ENCODE peak calls at places on chromosomes 7 and 10, in five cellular contexts. H is A673, P is WERI-Rb-1, O is fibroblast of villous mesenchyme, L is GM12878. B is an unnamed sample.

GRCh38 chr10:119211625-119212441 is 4.5 kb downstream of the GRK5 start:
- DNase-seq in H (no peak), P (peak; percentile 32), O (peak; percentile 84), L (no peak), B (no peak)

GRCh38 chr7:137577184-137577583 is 233.7 kb upstream of the PTN start:
- DNase-seq in H (no peak), P (no peak), O (no peak), L (no peak), B (no peak)

GRCh38 chr10:22681783-22682183 is 32.6 kb downstream of the PIP4K2A start:
- DNase-seq in H (peak; percentile 17), P (no peak), O (peak; percentile 57), L (no peak), B (peak; percentile 86)

GRCh38 chr7:101816499-101817030 is 861 bp upstream of the CUX1 start:
- DNase-seq in H (peak; percentile 52), P (peak; percentile 54), O (peak; percentile 44), L (no peak), B (peak; percentile 28)

GRCh38 chr7:54773472-54774399 is 14.7 kb upstream of the SEC61G start:
- DNase-seq in H (peak; percentile 87), P (peak; percentile 88), O (peak; percentile 83), L (no peak), B (peak; percentile 85)

GRCh38 chr7:139242741-139243281 is 11.8 kb downstream of the UBN2 start:
- DNase-seq in H (no peak), P (no peak), O (peak; percentile 65), L (no peak), B (peak; percentile 81)

GRCh38 chr10:77872151-77872946 is 54.2 kb downstream of the DLG5 start:
- DNase-seq in H (peak; percentile 33), P (no peak), O (peak; percentile 42), L (no peak), B (peak; percentile 63)

GRCh38 chr7:31875424-31875823 is 188.4 kb downstream of the PPP1R17 start:
- DNase-seq in H (peak; percentile 89), P (no peak), O (no peak), L (no peak), B (peak; percentile 10)

GRCh38 chr10:27611861-27612450 is 107.9 kb downstream of the RAB18 start:
- DNase-seq in H (no peak), P (no peak), O (no peak), L (no peak), B (no peak)

GRCh38 chr7:32474008-32474407 is 16.2 kb downstream of the LSM5 start:
- DNase-seq in H (no peak), P (no peak), O (no peak), L (no peak), B (no peak)

GRCh38 chr7:43868681-43869017 is 668 bp downstream of the MRPS24 start:
- DNase-seq in H (no peak), P (no peak), O (peak; percentile 7), L (no peak), B (no peak)

GRCh38 chr7:115183431-115184057 is 261.6 kb downstream of the MDFIC start:
- DNase-seq in H (peak; percentile 43), P (no peak), O (peak; percentile 53), L (no peak), B (no peak)

GRCh38 chr10:73206385-73206784 is 38.5 kb downstream of the FAM149B1 start:
- DNase-seq in H (no peak), P (no peak), O (no peak), L (no peak), B (no peak)

GRCh38 chr10:72563327-72563932 is 62.4 kb downstream of the MICU1 start:
- DNase-seq in H (no peak), P (no peak), O (no peak), L (peak; percentile 69), B (no peak)

GRCh38 chr7:76408121-76408560 is 1.4 kb downstream of the SSC4D start:
- DNase-seq in H (no peak), P (peak; percentile 30), O (no peak), L (no peak), B (no peak)

GRCh38 chr10:22258471-22258870 is 40.7 kb upstream of the EBLN1 start:
- DNase-seq in H (no peak), P (no peak), O (no peak), L (no peak), B (no peak)

GRCh38 chr10:96380821-96381220 is 22.0 kb upstream of the OPALIN start:
- DNase-seq in H (no peak), P (no peak), O (peak; percentile 25), L (no peak), B (peak; percentile 25)

GRCh38 chr10:74934100-74934812 is 107.9 kb downstream of the KAT6B start:
- DNase-seq in H (no peak), P (no peak), O (no peak), L (no peak), B (no peak)

GRCh38 chr10:132904169-132904813 is 38.1 kb downstream of the CFAP46 start:
- DNase-seq in H (peak; percentile 64), P (peak; percentile 72), O (peak; percentile 17), L (no peak), B (peak; percentile 34)

GRCh38 chr7:88664630-88665233 is 94.8 kb upstream of the ZNF804B start:
- DNase-seq in H (no peak), P (no peak), O (peak; percentile 3), L (no peak), B (peak; percentile 6)

GRCh38 chr10:85658518-85658917 is 708.1 kb downstream of the GRID1 start:
- DNase-seq in H (no peak), P (no peak), O (no peak), L (no peak), B (no peak)

GRCh38 chr7:47525066-47525623 is 56.8 kb downstream of the TNS3 start:
- DNase-seq in H (no peak), P (no peak), O (no peak), L (no peak), B (no peak)

GRCh38 chr10:72274213-72274729 is 547 bp downstream of the DDIT4 start:
- DNase-seq in H (no peak), P (peak; percentile 34), O (no peak), L (no peak), B (no peak)

GRCh38 chr10:3137958-3138726 is 34.4 kb downstream of the PITRM1 start:
- DNase-seq in H (no peak), P (no peak), O (no peak), L (no peak), B (no peak)

GRCh38 chr10:44774676-44775401 is 136.3 kb upstream of the TMEM72 start:
- DNase-seq in H (no peak), P (no peak), O (no peak), L (no peak), B (no peak)

GRCh38 chr10:80544316-80544953 is 6.7 kb downstream of the SH2D4B start:
- DNase-seq in H (no peak), P (no peak), O (no peak), L (no peak), B (no peak)

GRCh38 chr7:33639552-33640197 is 265.7 kb upstream of the BMPER start:
- DNase-seq in H (peak; percentile 12), P (no peak), O (peak; percentile 76), L (no peak), B (peak; percentile 82)

GRCh38 chr10:14952851-14953451 is 945 bp downstream of the DCLRE1C start:
- DNase-seq in H (no peak), P (no peak), O (no peak), L (no peak), B (no peak)

GRCh38 chr10:86217386-86218080 is 149.1 kb downstream of the GRID1 start:
- DNase-seq in H (no peak), P (no peak), O (no peak), L (no peak), B (no peak)

GRCh38 chr7:151725844-151726770 is 150.8 kb downstream of the PRKAG2 start:
- DNase-seq in H (no peak), P (peak; percentile 52), O (no peak), L (no peak), B (no peak)

GRCh38 chr7:151726875-151727578 is 149.9 kb downstream of the PRKAG2 start:
- DNase-seq in H (no peak), P (no peak), O (no peak), L (no peak), B (no peak)

GRCh38 chr7:151728746-151729145 is 148.2 kb downstream of the PRKAG2 start:
- DNase-seq in H (no peak), P (peak; percentile 28), O (no peak), L (no peak), B (no peak)

GRCh38 chr7:151728286-151728660 is 148.6 kb downstream of the PRKAG2 start:
- DNase-seq in H (no peak), P (no peak), O (no peak), L (no peak), B (no peak)

DNA sequence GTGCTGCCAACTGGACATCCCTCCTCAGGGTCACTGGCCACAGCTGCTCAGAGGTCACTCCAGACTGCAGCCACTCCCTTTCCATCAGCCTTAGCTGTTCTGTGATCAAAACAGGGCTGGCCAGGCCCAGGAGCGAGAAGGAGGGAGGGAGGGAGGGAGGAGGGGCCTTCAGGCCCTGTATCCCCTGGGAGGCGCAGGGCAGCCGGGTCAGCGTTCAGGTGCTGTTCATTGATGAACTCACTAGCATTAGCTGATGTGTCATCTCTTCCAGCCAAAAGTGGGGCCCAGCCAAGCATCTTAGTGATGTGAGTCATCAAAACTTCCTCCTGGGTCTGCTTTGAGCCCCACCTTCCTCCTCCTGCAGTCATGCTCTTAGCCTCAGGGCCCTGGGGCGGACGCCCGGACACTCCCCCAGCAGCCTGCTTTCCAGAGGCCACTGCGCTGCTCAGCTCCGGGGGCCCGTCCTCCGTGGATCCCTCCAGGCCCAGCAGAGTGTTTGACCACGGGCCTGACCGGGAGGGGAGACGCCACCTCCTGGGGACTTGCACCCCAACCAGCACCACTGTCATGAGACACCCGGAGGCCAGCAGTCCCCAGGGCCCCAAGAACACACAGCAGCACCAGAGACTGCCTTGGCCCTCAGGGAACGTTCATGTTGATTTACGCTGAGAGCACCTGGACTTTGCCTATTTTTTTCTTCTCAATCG is 149.2 kb downstream of the PRKAG2 start:
- DNase-seq in H (peak; percentile 42), P (no peak), O (peak; percentile 92), L (no peak), B (peak; percentile 97)
- TF ChIP-seq CTCF in H (no peak), P (no peak), O (peak; percentile 12), L (no peak), B (no peak)

GRCh38 chr7:97026705-97027426 is 2.2 kb upstream of the DLX5 start:
- DNase-seq in H (no peak), P (no peak), O (no peak), L (no peak), B (no peak)

GRCh38 chr7:97022451-97023306 is 2.0 kb downstream of the DLX5 start:
- DNase-seq in H (peak; percentile 44), P (no peak), O (no peak), L (no peak), B (no peak)

GRCh38 chr7:97025130-97025499 is 484 bp upstream of the DLX5 start:
- DNase-seq in H (no peak), P (no peak), O (no peak), L (no peak), B (no peak)

GRCh38 chr7:97025983-97026704 is 1.5 kb upstream of the DLX5 start:
- DNase-seq in H (no peak), P (no peak), O (no peak), L (no peak), B (no peak)

GRCh38 chr7:97024209-97025129 is at the start of gene DLX5:
- DNase-seq in H (peak; percentile 90), P (peak; percentile 77), O (peak; percentile 27), L (no peak), B (peak; percentile 41)
- H3K4me3 ChIP-seq in H (peak within 1 kb of the TSS; percentile 76), P (peak within 1 kb of the TSS; percentile 81), O (peak within 1 kb of the TSS; percentile 1), L (no peak within 1 kb of the TSS), B (peak within 1 kb of the TSS; percentile 26)

GRCh38 chr7:13879994-13880686 is 109.3 kb downstream of the ETV1 start:
- DNase-seq in H (no peak), P (no peak), O (no peak), L (no peak), B (peak; percentile 78)
- TF ChIP-seq CTCF in H (no peak), P (no peak), O (no peak), L (no peak), B (peak; percentile 5)

GRCh38 chr10:107022600-107023354 is 141.7 kb downstream of the SORCS1 start:
- DNase-seq in H (peak; percentile 45), P (no peak), O (no peak), L (no peak), B (no peak)
- H3K4me3 ChIP-seq in H (no peak overlapping the region), P (no peak overlapping the region), O (no peak overlapping the region), L (no peak overlapping the region), B (no peak overlapping the region)

B was measured in fibroblast of mammary gland.